ENCODE peak calls at places on chromosomes 11 and 22, in nine cellular contexts. M is AG10803, H is GM20000, K is cardiac muscle cell, S is endothelial cell of umbilical vein, U is IMR-90, A is body of pancreas, B is H9, P is neural progenitor cell. G is an unnamed sample.

GRCh38 chr11:43760902-43761301 is 80.4 kb downstream of the HSD17B12 start:
- DNase-seq in M (no peak), H (no peak), K (no peak), S (no peak), U (no peak), A (no peak), B (no peak), P (no peak), G (no peak)

GRCh38 chr11:97033178-97033577 is 643.4 kb downstream of the JRKL start:
- DNase-seq in M (no peak), H (no peak), K (no peak), S (no peak), U (no peak), A (no peak), B (no peak), P (peak; percentile 36), G (no peak)

GRCh38 chr11:120013325-120014250 is 124.3 kb downstream of the TRIM29 start:
- DNase-seq in M (peak; percentile 12), H (peak; percentile 67), K (peak; percentile 49), S (peak; percentile 12), U (peak; percentile 10), A (peak; percentile 61), B (peak; percentile 96), P (peak; percentile 87), G (no peak)

GRCh38 chr22:32699686-32700085 is 101.8 kb upstream of the TIMP3 start:
- DNase-seq in M (no peak), H (no peak), K (no peak), S (no peak), U (no peak), A (no peak), B (no peak), P (no peak), G (no peak)

GRCh38 chr22:31451709-31452571 is 37.7 kb downstream of the EIF4ENIF1 start:
- DNase-seq in M (peak; percentile 54), H (peak; percentile 46), K (peak; percentile 69), S (peak; percentile 59), U (peak; percentile 59), A (no peak), B (no peak), P (peak; percentile 51), G (peak; percentile 62)

GRCh38 chr11:4072668-4073285 is 21.8 kb upstream of the RRM1 start:
- DNase-seq in M (peak; percentile 75), H (peak; percentile 54), K (peak; percentile 87), S (peak; percentile 79), U (peak; percentile 80), A (peak; percentile 74), B (peak; percentile 50), P (peak; percentile 80), G (peak; percentile 57)

GRCh38 chr22:27193636-27194035 is 536.2 kb downstream of the MIAT start:
- DNase-seq in M (no peak), H (no peak), K (no peak), S (no peak), U (no peak), A (no peak), B (no peak), P (no peak), G (no peak)

GRCh38 chr22:27454807-27455450 is 346.6 kb downstream of the MN1 start:
- DNase-seq in M (peak; percentile 49), H (no peak), K (peak; percentile 54), S (no peak), U (no peak), A (no peak), B (no peak), P (no peak), G (no peak)

GRCh38 chr11:108593910-108594434 is 404 bp upstream of the EXPH5 start:
- DNase-seq in M (no peak), H (no peak), K (no peak), S (no peak), U (no peak), A (no peak), B (no peak), P (no peak), G (no peak)

GRCh38 chr11:17722000-17722643 is 2.8 kb downstream of the MYOD1 start:
- DNase-seq in M (no peak), H (no peak), K (peak; percentile 30), S (no peak), U (peak; percentile 11), A (no peak), B (peak; percentile 73), P (peak; percentile 70), G (no peak)

GRCh38 chr11:22459053-22459452 is 120.9 kb downstream of the SLC17A6 start:
- DNase-seq in M (peak; percentile 69), H (no peak), K (peak; percentile 39), S (peak; percentile 83), U (peak; percentile 79), A (no peak), B (no peak), P (no peak), G (peak; percentile 71)

GRCh38 chr11:65058012-65058411 is 341 bp downstream of the NAALADL1 start:
- DNase-seq in M (no peak), H (no peak), K (no peak), S (no peak), U (no peak), A (no peak), B (no peak), P (no peak), G (no peak)

GRCh38 chr11:118366287-118366686 is 6.9 kb downstream of the UBE4A start:
- DNase-seq in M (no peak), H (no peak), K (no peak), S (no peak), U (no peak), A (no peak), B (no peak), P (no peak), G (no peak)

GRCh38 chr11:93193721-93194120 is 4.1 kb downstream of the SLC36A4 start:
- DNase-seq in M (no peak), H (no peak), K (peak; percentile 38), S (no peak), U (no peak), A (no peak), B (no peak), P (no peak), G (no peak)

GRCh38 chr11:65855927-65856363 is 2.0 kb downstream of the CFL1 start:
- DNase-seq in M (no peak), H (no peak), K (no peak), S (no peak), U (no peak), A (no peak), B (peak; percentile 20), P (peak; percentile 8), G (no peak)

GRCh38 chr11:76655466-76656086 is 15.0 kb downstream of the LRRC32 start:
- DNase-seq in M (no peak), H (no peak), K (no peak), S (no peak), U (no peak), A (no peak), B (peak; percentile 26), P (no peak), G (no peak)

GRCh38 chr22:38653741-38654140 is 2.5 kb downstream of the FAM227A start:
- DNase-seq in M (no peak), H (no peak), K (no peak), S (no peak), U (no peak), A (no peak), B (no peak), P (no peak), G (no peak)

GRCh38 chr11:62398011-62398994 is 20.5 kb upstream of the SCGB1A1 start:
- DNase-seq in M (peak; percentile 48), H (no peak), K (peak; percentile 62), S (no peak), U (peak; percentile 44), A (no peak), B (no peak), P (no peak), G (peak; percentile 17)

GRCh38 chr11:43574949-43575915 is 105.3 kb upstream of the HSD17B12 start:
- DNase-seq in M (peak; percentile 51), H (peak; percentile 42), K (peak; percentile 70), S (peak; percentile 10), U (peak; percentile 82), A (no peak), B (no peak), P (peak; percentile 87), G (peak; percentile 36)

GRCh38 chr22:24112188-24112587 is 69.1 kb upstream of the SUSD2 start:
- DNase-seq in M (peak; percentile 20), H (no peak), K (peak; percentile 25), S (no peak), U (peak; percentile 15), A (no peak), B (no peak), P (no peak), G (no peak)

GRCh38 chr11:46127150-46127638 is 5.9 kb upstream of the PHF21A start:
- DNase-seq in M (peak; percentile 66), H (peak; percentile 68), K (peak; percentile 85), S (no peak), U (peak; percentile 49), A (no peak), B (no peak), P (peak; percentile 23), G (peak; percentile 46)
- TF ChIP-seq CTCF in M (peak; percentile 67), H (peak; percentile 35), K (peak; percentile 68), S (no peak), U (peak; percentile 39), A (peak; percentile 17), B (peak; percentile 51), P (peak; percentile 40), G (peak; percentile 72)

GRCh38 chr11:16630651-16631050 is 107.8 kb upstream of the C11orf58 start:
- DNase-seq in M (no peak), H (no peak), K (no peak), S (no peak), U (no peak), A (no peak), B (no peak), P (no peak), G (no peak)

GRCh38 chr11:16632295-16633200 is 105.9 kb upstream of the C11orf58 start:
- DNase-seq in M (peak; percentile 1), H (no peak), K (peak; percentile 25), S (peak; percentile 8), U (peak; percentile 21), A (no peak), B (peak; percentile 57), P (peak; percentile 43), G (peak; percentile 31)
- TF ChIP-seq CTCF in M (peak; percentile 39), H (peak; percentile 40), K (peak; percentile 44), S (peak; percentile 51), U (peak; percentile 40), A (no peak), B (peak; percentile 69), P (peak; percentile 60), G (peak; percentile 72)

GRCh38 chr11:132464939-132465338 is 1067.4 kb downstream of the OPCML start:
- DNase-seq in M (no peak), H (no peak), K (no peak), S (no peak), U (no peak), A (no peak), B (no peak), P (no peak), G (no peak)
- TF ChIP-seq CTCF in M (no peak), H (no peak), K (no peak), S (no peak), U (no peak), A (no peak), B (no peak), P (no peak), G (peak; percentile 23)

GRCh38 chr22:46501701-46502100 is 35.7 kb downstream of the CELSR1 start:
- DNase-seq in M (peak; percentile 56), H (no peak), K (peak; percentile 68), S (peak; percentile 77), U (peak; percentile 76), A (no peak), B (no peak), P (no peak), G (peak; percentile 59)
- TF ChIP-seq CTCF in M (no peak), H (no peak), K (no peak), S (no peak), U (no peak), A (no peak), B (no peak), P (no peak), G (no peak)

G was measured in brain microvascular endothelial cell.